ENCODE peak calls at places on chromosomes 5 and 9, in seven cellular contexts. W is upper lobe of right lung, B is lung, K is endodermal cell, Y is astrocyte of the cerebellum, L is heart left ventricle, N is left ventricle myocardium inferior. Z is an unnamed sample.

GRCh38 chr9:126614088-126614454 is 343 bp downstream of the LMX1B start:
- DNase-seq in W (peak; percentile 67), B (no peak), K (peak; percentile 73), Y (no peak), L (no peak), N (no peak), Z (no peak)

GRCh38 chr5:61085885-61086284 is 76.4 kb downstream of the SMIM15 start:
- DNase-seq in W (no peak), B (no peak), K (no peak), Y (no peak), L (no peak), N (no peak), Z (no peak)

GRCh38 chr5:109987970-109988369 is 298.2 kb downstream of the MAN2A1 start:
- DNase-seq in W (no peak), B (no peak), K (no peak), Y (no peak), L (no peak), N (no peak), Z (no peak)

GRCh38 chr5:65103674-65104035 is 334.9 kb downstream of the CWC27 start:
- DNase-seq in W (no peak), B (no peak), K (no peak), Y (no peak), L (no peak), N (no peak), Z (no peak)

GRCh38 chr5:21097661-21098060 is 1109.7 kb upstream of the CDH18 start:
- DNase-seq in W (no peak), B (no peak), K (no peak), Y (no peak), L (no peak), N (no peak), Z (no peak)

GRCh38 chr5:76789991-76790571 is 28.7 kb upstream of the F2RL1 start:
- DNase-seq in W (no peak), B (no peak), K (no peak), Y (no peak), L (peak; percentile 10), N (no peak), Z (no peak)

GRCh38 chr9:87676976-87677775 is 48.7 kb upstream of the CTSL start:
- DNase-seq in W (no peak), B (peak; percentile 39), K (no peak), Y (no peak), L (peak; percentile 33), N (peak; percentile 40), Z (no peak)

GRCh38 chr9:8845376-8845775 is 1045.8 kb upstream of the DMAC1 start:
- DNase-seq in W (no peak), B (no peak), K (no peak), Y (no peak), L (peak; percentile 45), N (peak; percentile 42), Z (no peak)

GRCh38 chr5:55665065-55665464 is 47.1 kb downstream of the SLC38A9 start:
- DNase-seq in W (no peak), B (no peak), K (no peak), Y (no peak), L (no peak), N (no peak), Z (no peak)

GRCh38 chr5:122156724-122157325 is 27.5 kb downstream of the ZNF474 start:
- DNase-seq in W (no peak), B (no peak), K (no peak), Y (peak; percentile 70), L (no peak), N (no peak), Z (no peak)

GRCh38 chr5:124080256-124080655 is 568.3 kb downstream of the CSNK1G3 start:
- DNase-seq in W (no peak), B (no peak), K (no peak), Y (no peak), L (no peak), N (no peak), Z (no peak)

GRCh38 chr5:121937762-121938161 is 24.0 kb upstream of the SRFBP1 start:
- DNase-seq in W (no peak), B (no peak), K (no peak), Y (peak; percentile 49), L (no peak), N (no peak), Z (no peak)

GRCh38 chr9:125772740-125773139 is 25.6 kb downstream of the PBX3 start:
- DNase-seq in W (no peak), B (no peak), K (no peak), Y (no peak), L (no peak), N (no peak), Z (no peak)

GRCh38 chr5:68377733-68378132 is 162.2 kb downstream of the PIK3R1 start:
- DNase-seq in W (no peak), B (no peak), K (no peak), Y (no peak), L (no peak), N (no peak), Z (peak; percentile 47)
- TF ChIP-seq CTCF in W (no peak), B (no peak), K (no peak), Y (no peak), L (no peak), N (no peak), Z (no peak)

DNA sequence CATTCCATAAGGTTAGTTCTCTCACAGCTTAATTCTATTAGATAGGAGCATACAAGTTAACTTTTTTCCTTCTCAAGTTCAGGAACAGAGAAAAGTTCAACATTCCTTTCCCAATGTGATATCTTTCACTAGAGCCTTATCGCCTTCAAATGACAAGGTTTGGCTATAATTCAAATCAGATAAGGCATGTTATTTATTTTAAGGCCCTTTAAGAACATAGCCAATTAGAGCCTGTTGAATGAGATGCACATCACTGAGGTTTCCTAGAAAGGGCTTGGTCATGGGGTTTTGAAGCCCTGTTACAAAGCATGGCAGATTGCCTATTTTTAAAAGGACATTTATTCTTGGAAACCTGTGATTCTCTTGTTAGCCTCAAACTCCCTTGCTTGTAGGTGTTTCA is 123.4 kb downstream of the BASP1 start:
- DNase-seq in W (no peak), B (no peak), K (no peak), Y (peak; percentile 20), L (no peak), N (no peak), Z (no peak)
- H3K4me3 ChIP-seq in W (no peak overlapping the region), B (no peak overlapping the region), K (no peak overlapping the region), Y (no peak overlapping the region), L (no peak overlapping the region), N (no peak overlapping the region), Z (no peak overlapping the region)

GRCh38 chr5:179452356-179453230 is 97.8 kb upstream of the RUFY1 start:
- DNase-seq in W (peak; percentile 49), B (no peak), K (no peak), Y (no peak), L (no peak), N (no peak), Z (no peak)
- TF ChIP-seq CTCF in W (no peak), B (no peak), K (no peak), Y (no peak), L (no peak), N (no peak), Z (no peak)

GRCh38 chr5:145863005-145863404 is 9.8 kb downstream of the GRXCR2 start:
- DNase-seq in W (no peak), B (no peak), K (no peak), Y (no peak), L (no peak), N (no peak), Z (no peak)
- H3K4me3 ChIP-seq in W (no peak overlapping the region), B (no peak overlapping the region), K (no peak overlapping the region), Y (no peak overlapping the region), L (no peak overlapping the region), N (no peak overlapping the region), Z (no peak overlapping the region)

GRCh38 chr9:129172816-129173215 is 5.2 kb downstream of the IER5L start:
- DNase-seq in W (no peak), B (no peak), K (no peak), Y (no peak), L (no peak), N (no peak), Z (no peak)

GRCh38 chr9:129173296-129174101 is 4.6 kb downstream of the IER5L start:
- DNase-seq in W (no peak), B (no peak), K (no peak), Y (no peak), L (no peak), N (peak; percentile 31), Z (no peak)

GRCh38 chr9:129171993-129172751 is 5.9 kb downstream of the IER5L start:
- DNase-seq in W (no peak), B (no peak), K (no peak), Y (no peak), L (no peak), N (no peak), Z (no peak)

GRCh38 chr9:129166962-129167557 is 11.0 kb downstream of the IER5L start:
- DNase-seq in W (peak; percentile 89), B (peak; percentile 86), K (peak; percentile 86), Y (no peak), L (peak; percentile 81), N (peak; percentile 71), Z (no peak)

DNA sequence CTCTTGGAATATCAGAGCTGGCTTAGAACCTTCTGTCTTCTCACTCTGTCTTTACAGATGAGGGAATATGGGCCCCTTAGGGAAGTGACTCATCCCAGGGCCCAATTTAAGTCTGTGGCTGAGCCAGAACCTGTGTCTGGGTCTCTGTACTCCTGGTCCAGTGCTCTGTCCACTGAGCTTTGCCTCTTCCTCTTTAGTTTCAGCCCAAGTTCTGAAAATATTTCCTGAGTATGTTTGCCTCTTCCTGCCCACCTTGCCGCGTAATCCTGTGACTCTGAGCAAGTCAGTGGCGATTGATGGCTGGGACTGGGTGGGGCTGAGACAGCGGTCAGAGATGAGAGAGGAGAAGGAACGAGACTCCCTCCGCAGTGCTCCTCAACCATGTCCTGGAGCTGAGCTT is 7.8 kb downstream of the IER5L start:
- DNase-seq in W (no peak), B (no peak), K (no peak), Y (no peak), L (no peak), N (no peak), Z (no peak)
- TF ChIP-seq CTCF in W (no peak), B (no peak), K (no peak), Y (no peak), L (no peak), N (no peak), Z (no peak)

DNA sequence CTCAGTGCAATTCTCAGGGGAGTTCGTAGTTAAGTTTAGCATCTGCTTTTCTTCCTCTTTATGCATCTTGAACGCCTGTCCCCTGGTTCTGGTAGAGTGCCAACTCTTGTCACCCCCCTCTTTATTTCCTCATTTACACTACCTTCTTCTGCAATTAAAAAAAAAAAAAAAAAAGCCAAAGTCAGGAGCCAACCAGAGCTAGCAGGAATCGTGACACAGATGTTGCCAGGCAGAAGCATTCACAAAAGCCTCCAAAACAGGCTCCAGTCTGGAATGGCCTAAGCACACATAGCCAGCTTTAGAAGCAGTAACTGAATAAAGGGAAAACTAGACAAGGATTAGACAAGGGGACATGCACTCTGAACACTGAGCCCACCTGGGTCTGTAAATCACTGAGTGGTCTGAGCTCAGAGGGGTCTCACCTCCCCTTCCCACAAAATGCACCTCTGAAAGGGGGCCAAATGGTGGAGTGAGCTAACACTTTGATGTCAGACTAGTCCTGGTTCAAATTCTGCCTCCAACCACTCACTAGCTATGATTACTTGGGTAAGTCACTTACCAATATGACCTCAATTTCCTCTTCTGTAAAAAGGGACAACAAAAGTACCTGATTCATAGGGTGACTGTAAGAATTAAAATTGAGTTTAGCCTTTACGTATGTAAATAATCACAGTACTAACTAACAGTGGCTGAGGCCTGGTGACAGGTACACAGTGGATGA is 2.0 kb downstream of the CD74 start:
- DNase-seq in W (no peak), B (peak; percentile 78), K (peak; percentile 81), Y (peak; percentile 68), L (peak; percentile 79), N (peak; percentile 52), Z (peak; percentile 64)
- H3K4me3 ChIP-seq in W (peak overlapping the region; percentile 75), B (peak overlapping the region; percentile 14), K (no peak overlapping the region), Y (no peak overlapping the region), L (peak overlapping the region; percentile 70), N (peak overlapping the region; percentile 68), Z (peak overlapping the region; percentile 86)

Z was measured in GM12864.